ENCODE peak calls at places on chromosomes 3 and 15, in five cellular contexts. H, D, G, A and U are unnamed samples.

GRCh38 chr15:75161788-75162414 is 39.8 kb upstream of the C15orf39 start:
- DNase-seq in D (no peak), A (peak), G (no peak), H (no peak), U (no peak)

GRCh38 chr3:9415485-9416138 is 18.2 kb downstream of the SETD5 start:
- DNase-seq in G (no peak), A (no peak), D (no peak), H (no peak), U (no peak)

GRCh38 chr3:179450901-179451334 is 352 bp downstream of the GNB4 start:
- DNase-seq in D (peak), A (no peak), H (peak), G (peak), U (no peak)

GRCh38 chr3:12381199-12381598 is 92.3 kb downstream of the PPARG start:
- DNase-seq in G (no peak), H (no peak), D (no peak), A (no peak), U (no peak)

GRCh38 chr15:55791576-55792400 is 48.8 kb upstream of the PRTG start:
- DNase-seq in H (no peak), A (peak), D (no peak), G (no peak), U (no peak)

GRCh38 chr3:114126461-114126860 is 52.4 kb downstream of the DRD3 start:
- DNase-seq in G (no peak), H (no peak), D (no peak), A (no peak), U (no peak)

GRCh38 chr3:50258979-50259378 is 10.0 kb upstream of the SEMA3B start:
- DNase-seq in G (no peak), D (no peak), A (no peak), H (no peak), U (no peak)

GRCh38 chr3:52454235-52454937 is 545 bp upstream of the TNNC1 start:
- DNase-seq in G (no peak), A (peak), H (no peak), D (no peak), U (no peak)